ENCODE peak calls at places on chromosomes 13 and 19, in six cellular contexts. L, S, Q, G, U and J are unnamed samples. For H3K27me3, the result is how much of the 10 kb centered on the place peaks cover.

GRCh38 chr13:76053181-76053580 is 417.1 kb downstream of the LMO7 start:
- DNase-seq in U (no peak), Q (no peak), L (no peak), S (no peak), G (no peak), J (no peak)

GRCh38 chr13:101757446-101758039 is 305.1 kb downstream of the ITGBL1 start:
- DNase-seq in L (no peak), S (no peak), G (no peak), U (no peak), Q (peak), J (no peak)

GRCh38 chr19:4059931-4060620 is 6.6 kb downstream of the ZBTB7A start:
- DNase-seq in G (no peak), L (no peak), U (no peak), S (peak), Q (peak), J (no peak)

GRCh38 chr19:14835011-14835410 is at the start of the genes OR7A5 and OR7C1:
- DNase-seq in G (no peak), S (no peak), U (no peak), Q (peak), L (no peak), J (no peak)

GRCh38 chr13:32894589-32895001 is 121.6 kb upstream of the KL start:
- DNase-seq in L (no peak), Q (no peak), G (no peak), S (no peak), U (no peak), J (no peak)

GRCh38 chr13:84080748-84081530 is 198.7 kb upstream of the SLITRK1 start:
- DNase-seq in U (no peak), G (no peak), S (no peak), Q (no peak), L (no peak), J (no peak)

GRCh38 chr13:50509771-50510441 is 333.6 kb downstream of the DLEU7 start:
- DNase-seq in S (no peak), Q (no peak), G (no peak), U (no peak), L (no peak), J (no peak)

GRCh38 chr13:46668302-46668720 is 115.3 kb downstream of the LRCH1 start:
- DNase-seq in L (peak), G (no peak), S (peak), Q (no peak), U (no peak), J (no peak)

GRCh38 chr13:80341098-80341701 is at the start of gene SPRY2:
- DNase-seq in L (peak), S (peak), G (peak), U (peak), Q (peak), J (peak)

GRCh38 chr13:45215392-45216077 is 14.7 kb upstream of the KCTD4 start:
- DNase-seq in Q (no peak), G (no peak), S (no peak), L (no peak), U (no peak), J (no peak)

GRCh38 chr13:50457430-50458393 is 385.8 kb downstream of the DLEU7 start:
- DNase-seq in L (no peak), U (no peak), G (no peak), S (peak), Q (no peak), J (no peak)

GRCh38 chr19:18644144-18645034 is 7.6 kb downstream of the KLHL26 start:
- DNase-seq in U (no peak), L (no peak), G (no peak), S (no peak), Q (no peak), J (no peak)

GRCh38 chr19:42846597-42846996 is 32.9 kb downstream of the PSG1 start:
- DNase-seq in Q (no peak), S (no peak), L (peak), U (no peak), G (no peak), J (no peak)

GRCh38 chr13:58318495-58319167 is 687.1 kb downstream of the PCDH17 start:
- DNase-seq in G (no peak), L (no peak), Q (no peak), U (no peak), S (no peak), J (no peak)

GRCh38 chr13:74194856-74195255 is 60.7 kb upstream of the KLF12 start:
- DNase-seq in S (no peak), Q (no peak), G (no peak), L (no peak), U (no peak), J (no peak)

GRCh38 chr13:99968521-99969367 is 2.8 kb downstream of the ZIC5 start:
- DNase-seq in L (no peak), Q (peak), U (no peak), S (no peak), G (no peak), J (no peak)

GRCh38 chr13:114043421-114044053 is 69.7 kb upstream of the C13orf46 start:
- DNase-seq in L (no peak), Q (peak), S (peak), G (no peak), U (peak), J (no peak)

GRCh38 chr19:18441804-18442788 is 4.2 kb upstream of the ISYNA1 start:
- DNase-seq in U (no peak), G (no peak), S (no peak), L (no peak), Q (peak), J (no peak)

GRCh38 chr19:41362143-41362847 is 1.7 kb downstream of the B9D2 start:
- DNase-seq in U (no peak), S (no peak), G (no peak), L (no peak), Q (no peak), J (no peak)

GRCh38 chr19:40242480-40242879 is 16.0 kb upstream of the CCNP start:
- DNase-seq in Q (no peak), U (no peak), G (no peak), S (no peak), L (no peak), J (no peak)

GRCh38 chr13:38394777-38395504 is 45.3 kb downstream of the UFM1 start:
- DNase-seq in Q (no peak), S (no peak), G (no peak), L (no peak), U (no peak), J (peak)

GRCh38 chr13:48500652-48501197 is 32.2 kb downstream of the RCBTB2 start:
- DNase-seq in G (no peak), S (no peak), Q (peak), U (no peak), L (peak), J (peak)

GRCh38 chr19:17680235-17680722 is 7.9 kb downstream of the UNC13A start:
- DNase-seq in U (no peak), L (peak), G (peak), S (peak), Q (peak), J (peak)

GRCh38 chr19:710767-711166 is 2.0 kb downstream of the PALM start:
- DNase-seq in S (no peak), L (no peak), U (no peak), Q (no peak), G (no peak), J (no peak)

GRCh38 chr19:47021536-47022139 is 2.0 kb downstream of the NPAS1 start:
- DNase-seq in G (no peak), L (no peak), Q (peak), S (no peak), U (no peak), J (no peak)
- H3K27me3 ChIP-seq in G (under half), L (under half), Q (half or more), S (under half), U (under half), J (half or more)

DNA sequence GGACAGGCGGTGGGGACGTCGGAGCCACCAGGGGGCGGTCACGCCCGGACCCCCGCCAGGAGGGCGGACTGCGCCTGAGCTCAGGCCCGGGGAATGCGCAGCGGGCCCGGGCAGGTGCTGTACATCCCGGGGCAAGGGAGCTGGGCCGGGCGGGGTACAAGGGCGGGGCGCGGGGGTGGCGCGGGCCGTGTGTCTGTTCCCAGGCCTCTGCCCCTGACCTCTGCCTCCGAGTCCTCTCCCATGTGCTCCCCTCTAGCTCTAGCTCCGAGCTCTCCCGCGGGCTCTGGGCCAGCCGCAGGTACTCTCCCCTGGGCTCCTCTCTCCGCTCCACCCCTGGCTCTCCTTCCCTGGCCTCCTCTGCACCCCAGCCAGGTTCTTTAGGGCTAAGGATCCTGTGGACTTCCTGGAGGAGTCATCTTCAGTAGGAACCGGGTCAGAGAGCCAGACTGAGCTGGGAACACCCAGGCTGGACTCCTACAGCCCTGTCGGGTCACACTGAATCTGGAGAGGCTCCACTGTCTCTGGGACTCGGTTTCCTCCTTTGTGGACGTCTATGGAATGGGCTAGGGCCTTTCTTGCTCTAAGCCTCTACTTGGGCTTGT is 2.3 kb downstream of the PPP1R13L start:
- DNase-seq in G (no peak), U (no peak), S (no peak), L (no peak), Q (peak), J (no peak)
- TF ChIP-seq CTCF in G (peak), U (peak), S (peak), L (peak), Q (peak), J (peak)

GRCh38 chr19:27694361-27695055 is 1518.4 kb downstream of the UQCRFS1 start:
- DNase-seq in G (no peak), Q (no peak), S (no peak), L (no peak), U (no peak), J (no peak)
- H3K4me3 ChIP-seq in G (no peak), Q (no peak), S (no peak), L (no peak), U (no peak), J (no peak)

DNA sequence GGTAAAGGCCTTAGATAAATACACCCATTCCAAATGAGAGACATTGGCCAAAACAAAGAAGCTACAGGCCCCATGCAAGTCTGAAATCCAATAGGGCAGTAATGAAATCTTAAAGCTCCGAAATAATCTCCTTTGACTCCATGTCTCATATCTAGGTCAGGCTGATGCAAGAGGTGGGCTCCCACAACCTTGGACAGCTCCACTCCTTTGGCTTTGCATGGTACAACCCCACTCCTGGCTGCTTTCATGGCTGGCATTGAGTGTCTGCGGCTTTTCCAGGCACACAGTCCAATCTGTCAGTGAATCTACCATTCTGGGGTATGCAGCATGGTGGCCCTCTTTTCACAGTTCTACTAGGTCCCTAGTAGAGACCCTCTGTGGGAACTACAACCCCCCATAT is 762.5 kb downstream of the LIG4 start:
- DNase-seq in U (no peak), S (no peak), G (no peak), L (no peak), Q (no peak), J (no peak)
- H3K27me3 ChIP-seq in U (under half), S (under half), G (under half), L (under half), Q (under half), J (under half)

GRCh38 chr19:34096020-34096915 is 76.0 kb upstream of the LSM14A start:
- DNase-seq in L (no peak), Q (peak), U (no peak), G (no peak), S (no peak), J (peak)
- TF ChIP-seq CTCF in L (peak), Q (peak), U (peak), G (peak), S (peak), J (peak)

GRCh38 chr19:16566161-16566560 is 6.1 kb downstream of the SLC35E1 start:
- DNase-seq in S (no peak), Q (no peak), L (no peak), G (no peak), U (no peak), J (no peak)

GRCh38 chr19:16564842-16565241 is 7.4 kb downstream of the SLC35E1 start:
- DNase-seq in Q (no peak), U (no peak), G (no peak), L (no peak), S (no peak), J (no peak)

GRCh38 chr19:16559896-16560295 is 12.3 kb downstream of the SLC35E1 start:
- DNase-seq in U (no peak), S (no peak), L (no peak), G (no peak), Q (no peak), J (no peak)

GRCh38 chr19:16562608-16563025 is 9.6 kb downstream of the SLC35E1 start:
- DNase-seq in L (no peak), S (no peak), U (no peak), G (no peak), Q (no peak), J (no peak)

DNA sequence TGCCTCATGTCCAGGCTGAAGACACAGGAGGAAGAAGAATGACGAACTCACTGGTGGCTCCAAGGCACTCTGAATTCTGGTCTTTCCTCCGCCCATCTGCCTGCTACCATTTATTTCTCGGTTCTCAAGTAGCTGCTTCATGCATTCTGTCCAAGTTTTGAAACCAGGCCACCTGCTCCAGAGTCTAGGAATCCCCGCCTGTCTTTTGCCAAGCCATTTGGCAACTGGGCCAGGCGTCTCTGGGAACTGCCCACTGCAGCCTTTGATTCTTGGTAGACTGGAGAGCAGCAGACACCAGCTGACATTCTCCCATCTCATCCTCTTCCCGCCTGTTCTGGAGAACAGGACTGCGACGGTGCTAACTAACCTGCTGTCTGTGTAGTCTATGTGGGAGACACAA is 10.8 kb downstream of the SLC35E1 start:
- DNase-seq in U (no peak), S (no peak), Q (no peak), G (no peak), L (no peak), J (no peak)
- H3K4me3 ChIP-seq in U (no peak), S (no peak), Q (no peak), G (no peak), L (no peak), J (no peak)